ENCODE peak calls at places on chromosomes 3 and 15, in seven cellular contexts. W is fibroblast of pulmonary artery, E is heart left ventricle, V is fibroblast of mammary gland, P is GM12864, Y is AG04449, A is neural crest cell. J is an unnamed sample.

GRCh38 chr3:131033480-131034080 is 6.9 kb downstream of the NEK11 start:
- DNase-seq in V (peak; percentile 64), E (no peak), W (peak; percentile 75), Y (no peak), P (peak; percentile 13), A (peak; percentile 37), J (no peak)

GRCh38 chr15:72338617-72339321 is 18.8 kb upstream of the CELF6 start:
- DNase-seq in E (no peak), P (no peak), V (peak; percentile 90), W (peak; percentile 98), A (no peak), Y (peak; percentile 75), J (no peak)

GRCh38 chr15:85491663-85492062 is 111.3 kb downstream of the AKAP13 start:
- DNase-seq in V (no peak), W (no peak), P (no peak), A (no peak), E (no peak), Y (no peak), J (no peak)

GRCh38 chr15:99931703-99932603 is 198.7 kb upstream of the LYSMD4 start:
- DNase-seq in E (no peak), W (no peak), A (no peak), V (no peak), P (no peak), Y (no peak), J (no peak)

GRCh38 chr3:157294953-157295352 is 135.0 kb upstream of the CCNL1 start:
- DNase-seq in P (no peak), E (no peak), V (no peak), A (no peak), Y (no peak), W (no peak), J (no peak)

GRCh38 chr3:148911173-148911572 is 46.1 kb downstream of the CPA3 start:
- DNase-seq in Y (no peak), P (no peak), V (no peak), A (no peak), W (no peak), E (no peak), J (no peak)

GRCh38 chr15:45150481-45150880 is 20.7 kb downstream of the DUOX1 start:
- DNase-seq in Y (no peak), V (no peak), A (no peak), W (no peak), E (no peak), P (no peak), J (no peak)

GRCh38 chr15:79919090-79919748 is 22.4 kb upstream of the MTHFS start:
- DNase-seq in Y (no peak), W (no peak), A (no peak), V (no peak), E (no peak), P (no peak), J (no peak)

GRCh38 chr3:193688845-193689714 is 96.1 kb downstream of the OPA1 start:
- DNase-seq in Y (no peak), A (no peak), P (no peak), V (no peak), W (no peak), E (no peak), J (no peak)

GRCh38 chr3:26622634-26623408 is at the start of gene LRRC3B:
- DNase-seq in V (no peak), E (no peak), A (peak; percentile 48), Y (no peak), P (no peak), W (no peak), J (no peak)

GRCh38 chr15:88882745-88883144 is 12.6 kb downstream of the HAPLN3 start:
- DNase-seq in E (no peak), Y (no peak), W (peak; percentile 66), V (peak; percentile 78), P (no peak), A (no peak), J (no peak)

GRCh38 chr3:153756816-153757215 is 364.4 kb upstream of the ARHGEF26 start:
- DNase-seq in A (no peak), V (peak; percentile 67), W (peak; percentile 34), Y (no peak), E (no peak), P (no peak), J (no peak)

GRCh38 chr15:67125589-67126502 is 60.4 kb downstream of the SMAD3 start:
- DNase-seq in Y (peak; percentile 97), E (peak; percentile 74), A (no peak), W (peak; percentile 98), V (peak; percentile 100), P (no peak), J (peak; percentile 91)

GRCh38 chr3:197337656-197338055 is 39.2 kb upstream of the DLG1 start:
- DNase-seq in E (no peak), V (no peak), Y (no peak), W (no peak), A (no peak), P (no peak), J (no peak)

GRCh38 chr15:66772967-66773873 is 71.2 kb downstream of the SMAD6 start:
- DNase-seq in Y (no peak), A (no peak), E (no peak), P (no peak), V (no peak), W (peak; percentile 64), J (no peak)

GRCh38 chr3:34213481-34213880 is 415.1 kb downstream of the PDCD6IP start:
- DNase-seq in Y (no peak), W (no peak), P (no peak), V (no peak), E (no peak), A (no peak), J (no peak)

GRCh38 chr3:152524198-152525140 is 255.7 kb downstream of the MBNL1 start:
- DNase-seq in V (peak; percentile 69), Y (peak; percentile 23), A (peak; percentile 40), E (no peak), W (peak; percentile 83), P (no peak), J (no peak)

GRCh38 chr3:30778923-30779322 is 115.5 kb downstream of the GADL1 start:
- DNase-seq in V (no peak), Y (no peak), A (no peak), E (no peak), P (no peak), W (no peak), J (no peak)

GRCh38 chr15:33161209-33161608 is 33.3 kb downstream of the FMN1 start:
- DNase-seq in Y (no peak), E (no peak), W (no peak), V (no peak), P (no peak), A (no peak), J (no peak)

GRCh38 chr3:122074621-122075265 is 19.6 kb downstream of the CD86 start:
- DNase-seq in A (no peak), P (peak; percentile 83), E (peak; percentile 73), Y (no peak), V (peak; percentile 85), W (no peak), J (no peak)

DNA sequence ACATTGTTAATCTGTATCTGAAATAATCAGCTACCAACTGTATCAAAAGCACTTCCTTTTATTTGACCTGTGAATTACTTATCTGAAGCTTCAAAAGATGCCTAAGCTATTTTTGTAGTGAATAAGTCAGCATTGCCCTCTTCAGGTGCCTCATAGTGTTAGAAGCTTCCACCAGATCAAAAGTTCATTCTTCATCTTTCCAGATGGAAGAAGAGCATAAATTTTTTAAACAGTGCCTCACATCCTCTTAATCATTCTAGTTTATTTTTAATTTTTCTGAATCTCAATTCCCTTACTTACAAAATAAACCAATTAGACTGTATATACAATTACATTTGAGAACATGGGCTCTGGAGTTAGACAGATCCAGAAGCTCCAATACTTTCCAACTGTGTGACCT is 65.0 kb downstream of the MYO5A start:
- DNase-seq in P (no peak), Y (no peak), A (no peak), W (peak; percentile 24), E (no peak), V (peak; percentile 46), J (no peak)
- TF ChIP-seq CTCF in P (peak; percentile 12), Y (no peak), A (no peak), W (peak; percentile 8), E (peak; percentile 26), V (peak; percentile 15), J (no peak)

GRCh38 chr15:77070180-77070499 is 769 bp downstream of the TSPAN3 start:
- DNase-seq in E (no peak), P (no peak), Y (no peak), V (no peak), A (peak; percentile 17), W (no peak), J (no peak)
- TF ChIP-seq CTCF in E (no peak), P (no peak), Y (no peak), V (no peak), A (no peak), W (no peak), J (no peak)

GRCh38 chr15:50355612-50355905 is 561 bp upstream of the GABPB1 start:
- DNase-seq in W (no peak), A (no peak), V (no peak), P (no peak), E (no peak), Y (no peak), J (no peak)

GRCh38 chr15:50355980-50356379 is 982 bp upstream of the GABPB1 start:
- DNase-seq in E (no peak), P (no peak), V (peak; percentile 51), Y (no peak), W (peak; percentile 16), A (no peak), J (no peak)

GRCh38 chr15:50353999-50354837 is 780 bp downstream of the GABPB1 start:
- DNase-seq in V (peak; percentile 91), A (peak; percentile 41), E (peak; percentile 72), Y (peak; percentile 72), P (peak; percentile 49), W (peak; percentile 86), J (peak; percentile 79)

GRCh38 chr15:50354838-50355611 is at the start of gene GABPB1:
- DNase-seq in A (peak; percentile 77), E (peak; percentile 93), P (peak; percentile 89), W (peak; percentile 96), V (peak; percentile 91), Y (peak; percentile 79), J (peak; percentile 92)

GRCh38 chr15:50358805-50359204 is 3.8 kb upstream of the GABPB1 start:
- DNase-seq in W (peak; percentile 59), V (peak; percentile 75), Y (no peak), A (no peak), P (no peak), E (no peak), J (no peak)
- TF ChIP-seq CTCF in W (peak; percentile 55), V (peak; percentile 55), Y (peak; percentile 33), A (peak; percentile 63), P (peak; percentile 67), E (no peak), J (no peak)

DNA sequence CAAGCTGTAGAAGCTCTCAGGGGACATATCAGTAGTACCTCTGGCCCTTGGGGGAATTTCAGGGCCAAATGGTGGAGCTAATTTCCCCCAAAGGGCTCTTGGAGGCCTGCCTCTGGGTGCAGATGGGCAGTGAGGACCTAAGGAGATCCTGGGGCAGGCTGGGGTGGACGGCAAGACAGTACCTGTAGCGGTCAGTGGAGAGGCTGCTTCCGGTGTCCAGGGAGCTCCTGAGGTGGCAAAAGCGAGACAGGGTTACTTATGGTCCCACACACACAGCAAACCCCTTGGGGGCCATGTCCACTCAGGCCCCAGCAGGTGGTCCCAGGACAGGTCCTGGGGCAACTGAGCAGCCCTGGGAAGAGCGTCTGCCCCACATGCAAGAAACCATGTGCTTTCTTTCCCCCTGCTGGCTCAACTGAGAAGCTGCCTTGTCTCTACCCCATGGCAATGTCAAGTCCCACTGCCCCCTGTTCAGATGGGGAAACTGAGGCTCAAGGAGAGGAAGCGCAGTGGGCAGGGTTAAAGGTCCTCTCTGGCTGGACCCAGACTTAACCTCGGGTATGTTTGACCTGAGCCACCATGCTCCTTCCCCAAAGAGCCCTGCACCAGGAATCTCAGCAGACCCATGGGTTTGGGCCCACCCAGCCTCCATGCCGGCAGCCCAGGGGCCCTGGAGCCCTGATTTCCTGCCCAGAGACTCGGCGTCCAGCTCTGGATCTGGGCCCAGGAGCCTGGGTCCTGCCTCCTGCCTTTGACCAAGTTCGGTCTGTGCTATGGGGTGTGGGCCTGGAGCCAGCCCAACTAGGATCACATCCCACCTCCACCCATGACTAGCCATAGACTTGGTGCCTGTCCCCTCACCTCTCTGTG is 25.7 kb downstream of the IQSEC1 start:
- DNase-seq in E (no peak), A (no peak), Y (no peak), W (no peak), V (no peak), P (no peak), J (no peak)
- TF ChIP-seq CTCF in E (no peak), A (peak; percentile 22), Y (no peak), W (no peak), V (peak; percentile 6), P (peak; percentile 65), J (no peak)

J was measured in coronary artery.